ENCODE peak calls at places on chromosomes 7 and 10, in six cellular contexts. Q is HCT116, S is HepG2, H is K562, N is SK-N-SH, Z is H1. O is an unnamed sample.

GRCh38 chr10:132869621-132870020 is 72.7 kb downstream of the CFAP46 start:
- DNase-seq in Z (no peak), S (no peak), Q (no peak), N (no peak), H (no peak), O (no peak)

GRCh38 chr7:27092753-27093097 is 3.1 kb downstream of the HOXA1 start:
- DNase-seq in N (no peak), Q (no peak), S (no peak), H (no peak), Z (no peak), O (no peak)

GRCh38 chr10:24415455-24416169 is 206.7 kb downstream of the KIAA1217 start:
- DNase-seq in H (no peak), Z (no peak), N (peak; percentile 61), S (no peak), Q (no peak), O (no peak)

GRCh38 chr7:16811555-16811954 is 6.8 kb upstream of the AGR2 start:
- DNase-seq in S (no peak), Z (no peak), Q (no peak), H (no peak), N (no peak), O (peak; percentile 34)

GRCh38 chr10:125691160-125691981 is 8.4 kb upstream of the TEX36 start:
- DNase-seq in Q (no peak), N (no peak), H (no peak), Z (no peak), S (no peak), O (no peak)

GRCh38 chr10:73907841-73908517 is 3.0 kb upstream of the PLAU start:
- DNase-seq in N (no peak), Q (no peak), Z (no peak), H (peak; percentile 13), S (no peak), O (no peak)

GRCh38 chr7:6417408-6417807 is 30.3 kb downstream of the DAGLB start:
- DNase-seq in Z (no peak), S (no peak), N (no peak), Q (no peak), H (no peak), O (no peak)

GRCh38 chr10:74921744-74922143 is 95.3 kb downstream of the KAT6B start:
- DNase-seq in Z (no peak), H (peak; percentile 34), Q (no peak), N (peak; percentile 36), S (no peak), O (no peak)

GRCh38 chr7:45027774-45028114 is 27.7 kb downstream of the CCM2 start:
- DNase-seq in N (no peak), S (no peak), Z (no peak), H (no peak), Q (no peak), O (no peak)

GRCh38 chr7:42745357-42746022 is 166.4 kb downstream of the C7orf25 start:
- DNase-seq in S (peak; percentile 1), Q (peak; percentile 16), Z (peak; percentile 85), H (peak; percentile 30), N (peak; percentile 23), O (peak; percentile 16)

GRCh38 chr7:137109966-137110930 is 233.3 kb downstream of the PTN start:
- DNase-seq in Q (no peak), S (no peak), N (peak; percentile 43), Z (no peak), H (no peak), O (no peak)

GRCh38 chr10:26214538-26215461 is 1.8 kb upstream of the GAD2 start:
- DNase-seq in S (no peak), H (no peak), Q (no peak), N (peak; percentile 11), Z (peak; percentile 70), O (no peak)

GRCh38 chr10:99782447-99783286 is at the start of gene ABCC2:
- DNase-seq in Q (no peak), Z (no peak), N (no peak), S (peak; percentile 99), H (no peak), O (no peak)

GRCh38 chr7:129376076-129376777 is 58.0 kb upstream of the STRIP2 start:
- DNase-seq in Q (peak; percentile 32), H (peak; percentile 74), Z (no peak), S (peak; percentile 30), N (peak; percentile 52), O (peak; percentile 41)

DNA sequence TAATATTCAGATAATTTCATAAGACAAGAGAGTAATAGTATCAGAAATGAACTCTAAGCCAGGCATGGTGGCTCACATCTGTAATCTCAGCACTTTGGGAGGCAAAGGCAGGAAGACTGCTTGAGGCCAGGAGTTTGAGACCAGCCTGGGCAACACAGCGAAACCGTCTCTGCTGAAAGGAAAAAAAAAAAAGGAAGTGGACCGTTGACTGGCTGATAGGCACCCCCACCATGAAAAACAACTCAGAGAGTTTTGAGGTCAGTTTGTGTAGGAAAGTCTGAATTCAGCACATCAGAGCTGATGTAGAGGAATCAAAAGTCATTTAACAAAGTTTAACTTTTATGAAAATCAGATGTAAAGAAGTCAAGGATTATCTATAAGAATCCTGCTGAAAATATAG is 63.2 kb upstream of the AMPH start:
- DNase-seq in Z (no peak), H (no peak), Q (no peak), N (no peak), S (no peak), O (no peak)
- TF ChIP-seq JUND in Z (no peak), H (no peak), Q (no peak), N (no peak), S (no peak), O (no peak)

GRCh38 chr10:113681533-113682470 is 2.1 kb downstream of the CASP7 start:
- DNase-seq in Z (no peak), S (no peak), Q (no peak), N (no peak), H (no peak), O (no peak)
- TF ChIP-seq JUND in Z (no peak), S (no peak), Q (no peak), N (no peak), H (no peak), O (no peak)

GRCh38 chr7:18689535-18689934 is 194.0 kb downstream of the HDAC9 start:
- DNase-seq in H (no peak), S (no peak), N (no peak), Z (no peak), Q (no peak), O (no peak)

GRCh38 chr7:18693826-18694225 is 198.3 kb downstream of the HDAC9 start:
- DNase-seq in S (no peak), H (no peak), N (no peak), Z (no peak), Q (no peak), O (no peak)

GRCh38 chr7:18694484-18694883 is 198.9 kb downstream of the HDAC9 start:
- DNase-seq in Q (no peak), N (no peak), H (no peak), Z (no peak), S (no peak), O (no peak)

GRCh38 chr7:18694911-18695310 is 199.4 kb downstream of the HDAC9 start:
- DNase-seq in Q (no peak), H (no peak), S (no peak), N (no peak), Z (no peak), O (no peak)

GRCh38 chr7:18693401-18693800 is 197.9 kb downstream of the HDAC9 start:
- DNase-seq in N (peak; percentile 25), Q (peak; percentile 16), H (no peak), S (no peak), Z (no peak), O (peak; percentile 78)
- TF ChIP-seq JUND in N (no peak), Q (no peak), H (no peak), S (no peak), Z (no peak), O (no peak)

DNA sequence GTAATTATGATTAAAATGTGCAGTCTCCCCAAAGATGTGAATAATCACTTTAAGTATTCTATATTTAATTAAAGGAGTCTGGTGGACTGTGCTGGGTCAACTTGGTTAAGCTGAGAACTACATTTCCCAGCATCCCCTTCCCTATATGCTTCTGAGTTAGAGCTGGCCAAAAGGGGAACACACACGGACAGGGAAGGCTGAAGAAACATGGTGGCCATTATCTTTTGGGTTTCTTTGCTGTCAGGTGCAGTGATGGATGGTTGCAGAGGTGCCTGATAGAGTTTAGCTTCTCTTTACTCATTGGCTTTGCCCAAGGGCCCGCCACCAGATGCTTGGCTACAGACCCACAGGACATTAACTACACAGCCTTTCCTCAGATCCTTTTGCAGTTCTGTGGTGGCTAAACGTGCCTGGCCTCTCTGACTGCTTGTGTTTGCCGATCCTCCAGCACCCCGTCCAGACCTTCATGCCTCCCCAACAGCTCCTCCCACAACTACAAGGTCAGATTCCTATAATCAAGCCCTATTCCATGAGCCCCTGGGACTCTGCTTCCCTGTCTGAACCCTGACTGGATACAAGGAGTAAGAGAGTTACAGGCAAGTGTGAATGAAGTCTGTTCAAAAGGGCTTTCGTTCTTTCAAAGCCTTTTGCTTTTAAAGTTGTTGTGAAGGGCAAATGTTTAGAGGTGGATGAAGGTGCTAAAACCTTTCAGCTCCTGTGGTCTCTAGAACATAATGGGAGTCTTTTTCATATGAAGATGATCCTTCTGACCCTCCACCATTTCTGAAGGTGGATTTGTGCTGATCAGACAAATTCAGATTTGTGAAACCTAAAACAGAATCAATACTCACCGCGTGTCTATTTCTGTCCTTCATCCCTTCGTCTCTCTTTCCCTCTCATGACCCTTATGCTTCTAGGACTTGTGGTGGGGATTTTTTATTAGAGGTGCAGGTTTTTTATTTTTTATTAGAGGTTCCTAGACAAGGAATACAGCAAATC is 21.5 kb downstream of the BUB3 start:
- DNase-seq in N (no peak), Z (no peak), H (no peak), Q (no peak), S (no peak), O (no peak)
- TF ChIP-seq JUND in N (no peak), Z (no peak), H (no peak), Q (no peak), S (no peak), O (no peak)

DNA sequence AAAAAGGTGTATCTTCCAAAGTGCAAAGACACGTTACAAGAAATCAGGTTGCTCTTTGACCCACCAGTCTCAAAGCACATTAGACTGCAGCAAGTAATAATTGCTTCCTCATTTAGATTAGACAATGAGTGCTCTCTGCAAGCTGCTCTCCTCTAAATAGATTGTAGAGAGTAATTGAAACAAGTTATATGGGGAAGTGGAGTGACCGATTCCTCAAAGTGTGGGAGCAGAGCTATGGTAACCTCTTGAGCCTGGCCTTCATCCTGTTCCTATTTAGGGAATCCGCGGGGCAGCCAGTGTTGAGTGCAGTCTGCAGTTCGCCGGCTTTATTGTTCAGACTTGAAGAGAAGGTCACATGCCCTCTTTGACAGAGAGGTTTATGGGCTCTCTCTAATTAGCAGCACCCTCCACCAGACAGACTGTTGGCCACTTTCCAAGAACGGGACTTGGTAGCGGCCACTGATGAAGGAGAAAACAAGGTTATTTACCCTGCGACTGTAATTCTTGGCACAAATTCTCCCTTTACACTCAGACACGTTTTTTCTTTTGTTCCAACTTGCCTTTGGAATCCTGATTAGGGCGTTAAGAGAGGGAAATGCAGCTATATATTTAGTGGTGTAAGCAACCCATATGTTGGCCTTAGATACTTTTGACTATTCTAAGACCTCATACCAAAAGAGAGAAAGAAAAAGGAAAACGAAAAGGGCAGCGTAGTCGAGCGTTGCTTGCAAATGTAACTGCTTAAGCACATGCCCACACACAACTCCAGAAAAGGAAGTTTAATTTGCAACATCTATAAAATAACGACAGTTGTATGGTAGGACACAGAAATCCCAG is 107.5 kb downstream of the REEP3 start:
- DNase-seq in Z (no peak), S (peak; percentile 23), H (peak; percentile 57), N (peak; percentile 67), Q (peak; percentile 49), O (peak; percentile 10)
- TF ChIP-seq JUND in Z (no peak), S (no peak), H (peak; percentile 6), N (no peak), Q (no peak), O (no peak)

GRCh38 chr7:30741289-30741688 is 10.6 kb upstream of the INMT start:
- DNase-seq in Z (no peak), H (no peak), Q (no peak), S (no peak), N (no peak), O (no peak)
- TF ChIP-seq JUND in Z (no peak), H (no peak), Q (no peak), S (no peak), N (no peak), O (no peak)